ENCODE peak calls at places on chromosomes 6 and 20, in four cellular contexts. W, R, Q and H are unnamed samples.

GRCh38 chr6:87393026-87393622 is 14.6 kb upstream of the CFAP206 start:
- DNase-seq in W (peak; percentile 80), Q (no peak), R (no peak), H (no peak)

GRCh38 chr20:24781061-24781980 is 167.7 kb upstream of the CST7 start:
- DNase-seq in Q (no peak), W (peak; percentile 34), R (no peak), H (no peak)

GRCh38 chr20:14817121-14817520 is 479.7 kb upstream of the FLRT3 start:
- DNase-seq in W (peak; percentile 3), Q (no peak), R (no peak), H (no peak)

GRCh38 chr6:129006685-129007514 is 124.0 kb downstream of the LAMA2 start:
- DNase-seq in R (no peak), Q (no peak), W (peak; percentile 3), H (no peak)

GRCh38 chr6:81766482-81767069 is 14.1 kb upstream of the TENT5A start:
- DNase-seq in R (no peak), W (peak; percentile 97), Q (no peak), H (peak; percentile 61)

GRCh38 chr20:24987873-24988835 is 4.4 kb downstream of the APMAP start:
- DNase-seq in Q (no peak), W (no peak), R (no peak), H (no peak)

GRCh38 chr6:109255946-109256628 is 126.2 kb downstream of the CD164 start:
- DNase-seq in W (no peak), R (no peak), Q (no peak), H (no peak)

GRCh38 chr20:53122853-53123252 is 150.7 kb downstream of the TSHZ2 start:
- DNase-seq in R (no peak), W (no peak), Q (no peak), H (no peak)

GRCh38 chr6:166705070-166705469 is 78.0 kb upstream of the RPS6KA2 start:
- DNase-seq in W (peak; percentile 8), R (no peak), Q (no peak), H (no peak)

GRCh38 chr6:28825732-28826293 is 98.0 kb downstream of the TRIM27 start:
- DNase-seq in R (no peak), Q (no peak), W (no peak), H (no peak)

GRCh38 chr20:63457737-63458136 is 14.7 kb downstream of the KCNQ2 start:
- DNase-seq in W (no peak), Q (no peak), R (peak; percentile 78), H (no peak)

GRCh38 chr6:39209360-39209811 is 19.9 kb downstream of the KCNK5 start:
- DNase-seq in W (no peak), Q (no peak), R (peak; percentile 25), H (no peak)

GRCh38 chr6:52574709-52575489 is 2.0 kb downstream of the TRAM2 start:
- DNase-seq in Q (no peak), R (no peak), W (peak; percentile 36), H (peak; percentile 57)

GRCh38 chr6:1584146-1584545 is 25.6 kb upstream of the FOXC1 start:
- DNase-seq in Q (no peak), R (no peak), W (no peak), H (no peak)

DNA sequence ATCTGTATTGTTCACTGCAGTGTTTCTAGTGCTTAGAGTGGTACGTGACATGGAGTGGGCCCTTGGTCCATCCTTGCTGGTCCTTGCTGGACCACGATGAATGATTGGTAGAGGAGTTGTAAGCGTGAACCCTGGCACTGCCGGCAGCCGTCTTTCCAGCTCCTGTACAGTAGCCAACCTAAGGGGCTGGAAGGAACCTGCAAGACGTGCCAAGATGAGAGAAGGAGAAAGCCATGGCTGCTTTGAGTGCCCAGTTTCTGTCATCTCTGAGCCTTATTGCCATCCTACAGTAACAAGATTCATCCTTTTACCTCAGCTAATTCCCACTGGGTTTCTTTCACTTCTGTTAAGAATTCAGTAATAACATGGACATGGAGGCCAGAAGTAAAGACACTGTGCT is 5.9 kb downstream of the DHX35 start:
- DNase-seq in W (no peak), Q (no peak), R (no peak), H (no peak)
- TF ChIP-seq CTCF in W (no peak), Q (no peak), R (no peak), H (no peak)

GRCh38 chr20:33770005-33770404 is 38.2 kb downstream of the ZNF341 start:
- DNase-seq in Q (no peak), R (no peak), W (no peak), H (no peak)
- TF ChIP-seq CTCF in Q (no peak), R (peak; percentile 34), W (no peak), H (no peak)

DNA sequence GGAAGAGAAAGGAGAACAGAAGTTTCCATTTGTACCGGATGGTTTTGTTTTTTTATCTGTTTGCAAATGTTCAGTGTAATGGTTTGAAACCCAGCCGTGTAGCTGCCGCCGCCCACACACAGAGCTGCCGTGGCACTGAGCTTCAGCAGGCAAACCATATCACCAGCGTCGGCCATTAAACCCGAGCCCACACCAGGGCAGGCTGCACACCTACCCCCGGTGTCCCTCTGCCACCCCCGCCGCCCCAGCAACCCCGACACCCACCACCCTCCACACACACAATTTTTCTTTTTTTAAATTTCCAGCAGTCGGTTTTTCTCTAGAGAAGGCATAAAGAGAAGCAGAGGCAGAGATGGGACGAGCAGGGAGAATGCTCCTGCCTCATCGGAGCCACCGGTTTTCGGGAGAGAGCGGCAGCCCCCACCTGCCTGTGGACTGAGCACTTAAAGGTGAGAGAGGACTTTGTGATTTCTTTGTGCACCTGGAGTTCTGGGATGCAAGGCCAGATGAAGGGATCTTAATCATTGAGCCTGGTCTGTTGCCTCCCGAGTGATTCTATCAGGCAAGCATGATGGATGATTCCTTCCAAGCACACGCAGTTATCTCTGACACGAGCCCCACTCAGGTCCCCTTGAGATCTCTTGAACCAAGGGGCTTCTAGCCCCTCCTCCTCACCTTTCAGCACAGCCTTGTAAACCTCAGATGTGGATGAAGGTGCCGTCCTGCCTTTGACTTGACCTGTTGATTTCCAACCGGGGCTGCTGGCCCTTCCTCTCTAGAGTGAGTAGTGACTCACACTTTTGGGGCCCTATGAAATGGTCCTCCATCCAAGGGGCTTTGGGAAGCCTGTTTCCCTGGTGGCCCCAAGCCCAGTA is 17.5 kb upstream of the ZNF831 start:
- DNase-seq in R (no peak), Q (no peak), W (no peak), H (no peak)
- TF ChIP-seq CTCF in R (no peak), Q (no peak), W (no peak), H (no peak)

GRCh38 chr6:164347455-164347854 is 932.9 kb downstream of the QKI start:
- DNase-seq in R (no peak), W (no peak), Q (no peak), H (no peak)
- TF ChIP-seq CTCF in R (peak; percentile 9), W (no peak), Q (no peak), H (no peak)

GRCh38 chr6:78864957-78865356 is 2.4 kb upstream of the IRAK1BP1 start:
- DNase-seq in W (no peak), Q (no peak), R (no peak), H (no peak)

GRCh38 chr6:78867020-78867369 is 356 bp upstream of the IRAK1BP1 start:
- DNase-seq in Q (no peak), W (no peak), R (no peak), H (no peak)

GRCh38 chr6:78863576-78863975 is 3.8 kb upstream of the IRAK1BP1 start:
- DNase-seq in R (no peak), W (no peak), Q (no peak), H (no peak)

GRCh38 chr6:78868124-78868523 is 773 bp downstream of the IRAK1BP1 start:
- DNase-seq in W (peak; percentile 5), R (no peak), Q (no peak), H (no peak)

DNA sequence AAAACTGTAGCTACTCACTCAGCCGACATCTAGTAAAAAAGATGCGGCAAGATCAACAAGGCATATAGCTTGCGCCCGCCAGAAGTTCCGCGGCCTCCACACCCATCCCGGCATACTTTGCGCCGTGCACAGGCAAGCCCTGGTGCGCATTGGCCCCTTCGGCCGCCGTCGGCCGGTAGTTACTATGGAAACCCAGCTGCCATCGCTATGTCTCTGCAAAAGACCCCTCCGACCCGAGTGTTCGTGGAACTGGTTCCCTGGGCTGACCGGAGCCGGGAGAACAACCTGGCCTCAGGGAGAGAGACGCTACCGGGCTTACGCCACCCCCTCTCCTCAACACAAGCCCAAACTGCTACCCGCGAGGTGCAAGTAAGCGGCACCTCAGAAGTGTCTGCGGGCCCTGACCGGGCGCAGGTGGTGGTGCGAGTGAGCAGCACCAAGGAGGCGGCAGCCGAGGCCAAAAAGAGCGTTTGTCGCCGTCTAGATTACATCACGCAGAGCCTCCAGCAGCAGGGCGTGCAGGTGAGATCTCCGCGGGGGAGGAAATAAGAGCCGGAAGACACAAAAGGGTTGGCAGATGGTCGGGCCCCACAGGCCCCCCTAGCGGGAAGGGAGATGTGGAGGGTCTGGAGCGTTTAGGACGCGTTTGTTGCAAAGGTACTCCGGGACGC is at the start of gene IRAK1BP1:
- DNase-seq in R (peak; percentile 89), W (peak; percentile 84), Q (peak; percentile 69), H (peak; percentile 86)
- TF ChIP-seq CTCF in R (no peak), W (no peak), Q (peak; percentile 37), H (no peak)

GRCh38 chr6:10586302-10586701 is 65.2 kb downstream of the GCNT2 start:
- DNase-seq in W (no peak), R (no peak), Q (no peak), H (no peak)
- TF ChIP-seq CTCF in W (no peak), R (no peak), Q (no peak), H (no peak)

GRCh38 chr20:38805958-38806854 is 709 bp downstream of the PPP1R16B start:
- DNase-seq in R (peak; percentile 67), W (no peak), Q (peak; percentile 18), H (no peak)
- TF ChIP-seq CTCF in R (no peak), W (no peak), Q (no peak), H (no peak)

DNA sequence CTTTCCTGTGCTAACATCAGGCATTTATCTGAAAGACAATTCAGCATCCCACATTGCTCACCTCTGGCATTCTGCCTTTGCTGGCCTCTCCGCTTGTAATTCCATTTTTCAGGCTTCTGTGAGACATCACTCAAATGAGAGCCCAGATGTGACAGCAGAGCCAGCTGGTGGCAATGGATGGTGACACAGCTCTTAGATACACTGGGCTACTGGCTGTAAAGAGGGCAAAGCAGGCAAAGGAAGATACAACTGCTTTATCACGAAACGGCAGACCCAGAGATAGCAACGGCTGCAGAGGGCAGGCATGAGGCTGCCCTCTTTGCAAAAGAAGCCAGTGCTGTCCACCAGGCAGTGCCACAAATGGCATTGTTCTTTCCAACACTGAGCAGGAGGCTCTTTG is 329.8 kb downstream of the KIF16B start:
- DNase-seq in W (no peak), Q (no peak), R (no peak), H (no peak)
- TF ChIP-seq CTCF in W (no peak), Q (no peak), R (no peak), H (no peak)

DNA sequence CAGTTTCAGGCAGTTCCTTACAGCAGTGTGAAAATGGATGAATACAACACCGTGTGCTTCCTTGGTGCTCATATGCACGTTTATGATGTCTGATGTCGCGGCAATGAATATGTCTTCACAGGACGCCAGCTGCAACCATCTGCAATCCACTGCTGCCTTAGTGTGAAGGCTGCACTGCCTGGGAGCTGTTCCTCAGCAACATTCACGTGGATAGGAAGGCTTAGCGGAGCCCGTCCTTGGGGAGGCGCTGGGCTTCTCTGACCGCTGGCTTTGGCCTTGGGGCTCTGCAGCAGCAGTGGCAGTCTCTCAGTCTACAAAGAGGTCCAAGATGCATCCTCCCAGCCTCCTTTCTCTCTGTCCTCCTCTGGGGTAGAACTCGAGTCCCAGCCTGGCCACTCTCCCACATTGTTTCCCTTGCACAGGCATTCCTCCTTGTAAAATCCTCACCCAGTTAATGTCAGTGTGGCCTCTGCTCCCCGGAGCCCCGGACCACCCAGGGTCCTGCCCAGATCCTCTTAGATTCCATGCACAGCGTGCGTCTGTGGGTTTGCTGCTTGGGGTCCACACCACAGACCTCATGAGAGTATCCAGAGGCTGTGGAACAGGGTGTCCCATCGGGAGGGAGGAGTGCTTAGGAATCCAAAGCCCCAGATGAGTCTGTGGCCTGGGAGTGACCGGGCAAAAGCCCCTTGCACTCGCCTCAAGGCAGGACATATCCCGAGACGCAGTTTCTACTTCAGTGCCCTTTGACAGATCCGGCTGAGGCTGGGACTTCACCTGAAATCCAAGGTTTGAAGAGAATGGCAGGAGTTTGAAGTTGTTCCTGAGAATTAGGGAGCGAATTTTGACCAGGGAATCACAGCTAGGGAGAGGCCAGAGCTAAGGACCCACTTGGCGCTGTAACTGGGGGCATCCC is 181.3 kb downstream of the THBS2 start:
- DNase-seq in R (no peak), Q (no peak), W (no peak), H (no peak)
- TF ChIP-seq CTCF in R (no peak), Q (no peak), W (no peak), H (no peak)